ENCODE peak calls at places on chromosomes 13 and 19, in nine cellular contexts. O is EH; K is fibroblast of gingiva; M is posterior cingulate gyrus; A is stimulated activated effector memory CD8-positive, alpha-beta T cell treated with anti-CD3 and anti-CD28 coated beads, Interleukin-12 subunit alpha, Interleukin-12 subunit beta, amount 100 ng/mL, for 72 hours; W is fibroblast of lung; J is neural crest cell; E is iPS DF 6.9; Z is activated T-cell treated with anti-CD3 and anti-CD28 coated beads for 1 hour. C is an unnamed sample.

GRCh38 chr19:993831-994393 is 6.3 kb upstream of the GRIN3B start:
- DNase-seq in M (no peak), W (no peak), O (no peak), A (no peak), J (no peak), E (no peak), Z (no peak), K (no peak), C (no peak)

GRCh38 chr13:27965740-27966640 is 3.1 kb downstream of the CDX2 start:
- DNase-seq in W (no peak), M (no peak), A (no peak), J (no peak), Z (no peak), E (no peak), O (no peak), K (no peak), C (no peak)

GRCh38 chr19:1592023-1592754 is 476 bp downstream of the MBD3 start:
- DNase-seq in O (peak), E (peak), Z (peak), J (peak), A (peak), M (peak), W (peak), K (peak), C (peak)

GRCh38 chr13:57569981-57570380 is 61.6 kb upstream of the PCDH17 start:
- DNase-seq in A (no peak), E (no peak), K (no peak), J (no peak), Z (no peak), W (peak), M (no peak), O (no peak), C (no peak)

GRCh38 chr13:100195568-100195967 is 106.7 kb downstream of the PCCA start:
- DNase-seq in E (peak), O (no peak), J (no peak), K (no peak), A (no peak), M (no peak), Z (no peak), W (no peak), C (no peak)

GRCh38 chr19:35357867-35358573 is at the start of gene FFAR3:
- DNase-seq in M (no peak), Z (no peak), O (peak), E (no peak), J (no peak), W (no peak), K (peak), A (no peak), C (peak)

GRCh38 chr19:18488838-18489626 is 32.8 kb downstream of the ELL start:
- DNase-seq in K (no peak), E (no peak), A (no peak), W (no peak), J (peak), O (no peak), Z (no peak), M (no peak), C (no peak)

GRCh38 chr13:113849546-113849945 is 14.3 kb downstream of the GAS6 start:
- DNase-seq in J (no peak), W (peak), M (no peak), Z (no peak), O (peak), K (no peak), E (no peak), A (no peak), C (no peak)

GRCh38 chr19:6267552-6268381 is 12.0 kb downstream of the MLLT1 start:
- DNase-seq in E (no peak), W (peak), A (no peak), O (no peak), K (no peak), M (no peak), Z (no peak), J (no peak), C (no peak)

GRCh38 chr13:39306639-39307589 is 268.7 kb downstream of the NHLRC3 start:
- DNase-seq in A (no peak), Z (no peak), K (no peak), M (no peak), O (no peak), W (no peak), J (no peak), E (no peak), C (no peak)

GRCh38 chr19:22595918-22596341 is 38.2 kb upstream of the ZNF492 start:
- DNase-seq in Z (no peak), O (no peak), M (no peak), A (no peak), W (no peak), J (no peak), K (no peak), E (no peak), C (peak)

GRCh38 chr13:98503175-98504028 is 73.5 kb downstream of the STK24 start:
- DNase-seq in J (no peak), Z (no peak), A (no peak), K (no peak), O (peak), W (peak), E (no peak), M (no peak), C (no peak)

GRCh38 chr13:53336441-53337160 is 308.0 kb downstream of the OLFM4 start:
- DNase-seq in K (no peak), E (no peak), J (no peak), O (no peak), W (no peak), Z (no peak), M (no peak), A (no peak), C (no peak)

GRCh38 chr13:102597029-102598015 is 536 bp downstream of the TPP2 start:
- DNase-seq in J (peak), E (no peak), A (no peak), K (peak), M (no peak), O (peak), W (peak), Z (peak), C (no peak)

GRCh38 chr19:4304509-4305252 is at the start of gene FSD1:
- DNase-seq in E (peak), O (peak), Z (peak), K (peak), J (peak), A (peak), W (peak), M (peak), C (no peak)

GRCh38 chr13:29540799-29541198 is 54.7 kb downstream of the SLC7A1 start:
- DNase-seq in A (no peak), E (no peak), K (no peak), W (no peak), O (no peak), Z (no peak), M (no peak), J (no peak), C (no peak)

GRCh38 chr19:18605196-18605545 is 1.4 kb downstream of the CRLF1 start:
- DNase-seq in W (no peak), J (no peak), M (no peak), Z (no peak), E (no peak), A (no peak), O (no peak), K (no peak), C (no peak)

GRCh38 chr13:95115525-95115924 is 185.7 kb downstream of the ABCC4 start:
- DNase-seq in Z (no peak), M (no peak), J (no peak), A (no peak), O (no peak), E (no peak), K (no peak), W (peak), C (no peak)

GRCh38 chr19:17950310-17951150 is 16.4 kb upstream of the KCNN1 start:
- DNase-seq in M (peak), A (peak), K (no peak), J (no peak), Z (no peak), W (no peak), O (no peak), E (no peak), C (no peak)

GRCh38 chr19:49125025-49125731 is 5.8 kb downstream of the PPFIA3 start:
- DNase-seq in E (no peak), K (no peak), J (no peak), W (no peak), M (no peak), A (no peak), O (no peak), Z (no peak), C (no peak)

GRCh38 chr19:44579663-44580365 is 33.5 kb upstream of the IGSF23 start:
- DNase-seq in O (no peak), Z (no peak), W (no peak), K (no peak), A (no peak), M (no peak), J (no peak), E (no peak), C (no peak)

GRCh38 chr19:3699071-3699740 is 1.1 kb downstream of the PIP5K1C start:
- DNase-seq in A (no peak), W (peak), Z (no peak), E (no peak), O (peak), M (peak), K (peak), J (no peak), C (no peak)

GRCh38 chr19:1265611-1266115 is 3.5 kb upstream of the CIRBP start:
- DNase-seq in A (peak), K (peak), Z (no peak), J (no peak), E (no peak), M (no peak), W (peak), O (peak), C (peak)

GRCh38 chr13:27334774-27335490 is 64.3 kb downstream of the RASL11A start:
- DNase-seq in Z (no peak), K (no peak), E (no peak), M (no peak), O (no peak), J (no peak), W (peak), A (no peak), C (no peak)

GRCh38 chr13:107422421-107422820 is 792.9 kb downstream of the LIG4 start:
- DNase-seq in Z (no peak), M (no peak), A (no peak), W (no peak), J (no peak), K (no peak), O (no peak), E (no peak), C (no peak)

GRCh38 chr13:62629618-62630017 is 1214.0 kb upstream of the PCDH20 start:
- DNase-seq in E (no peak), M (no peak), K (no peak), W (no peak), Z (no peak), O (no peak), J (no peak), A (no peak), C (no peak)

GRCh38 chr19:4284176-4284958 is 5.3 kb downstream of the SHD start:
- DNase-seq in Z (no peak), J (no peak), E (peak), A (no peak), M (no peak), K (no peak), W (no peak), O (peak), C (no peak)